ENCODE peak calls at places on chromosomes 7 and 10, in seven cellular contexts. One of them, this sample, is unnamed.

GRCh38 chr10:57849726-57850357 is 417.9 kb downstream of the IPMK start:
- DNase-seq in cardiac fibroblast: peak
- DNase-seq in fibroblast of lung: no peak
- DNase-seq in RWPE2: no peak
- DNase-seq in foreskin fibroblast: peak
- DNase-seq in astrocyte of the cerebellum: peak
- DNase-seq in brain microvascular endothelial cell: no peak
- DNase-seq in this sample: no peak

GRCh38 chr7:99563650-99564049 is 5.2 kb downstream of the ZNF655 start:
- DNase-seq in cardiac fibroblast: peak
- DNase-seq in fibroblast of lung: peak
- DNase-seq in RWPE2: peak
- DNase-seq in foreskin fibroblast: peak
- DNase-seq in astrocyte of the cerebellum: peak
- DNase-seq in brain microvascular endothelial cell: peak
- DNase-seq in this sample: no peak

GRCh38 chr10:70866424-70866823 is 21.9 kb downstream of the PCBD1 start:
- DNase-seq in cardiac fibroblast: peak
- DNase-seq in fibroblast of lung: peak
- DNase-seq in RWPE2: no peak
- DNase-seq in foreskin fibroblast: no peak
- DNase-seq in astrocyte of the cerebellum: no peak
- DNase-seq in brain microvascular endothelial cell: peak
- DNase-seq in this sample: no peak

GRCh38 chr10:49600046-49600445 is 10.1 kb upstream of the SLC18A3 start:
- DNase-seq in cardiac fibroblast: no peak
- DNase-seq in fibroblast of lung: no peak
- DNase-seq in RWPE2: no peak
- DNase-seq in foreskin fibroblast: no peak
- DNase-seq in astrocyte of the cerebellum: no peak
- DNase-seq in brain microvascular endothelial cell: no peak
- DNase-seq in this sample: no peak

GRCh38 chr7:2821842-2822507 is 22.1 kb downstream of the GNA12 start:
- DNase-seq in cardiac fibroblast: peak
- DNase-seq in fibroblast of lung: peak
- DNase-seq in RWPE2: peak
- DNase-seq in foreskin fibroblast: peak
- DNase-seq in astrocyte of the cerebellum: no peak
- DNase-seq in brain microvascular endothelial cell: peak
- DNase-seq in this sample: no peak

GRCh38 chr7:105673367-105674188 is 92.3 kb upstream of the EFCAB10 start:
- DNase-seq in cardiac fibroblast: no peak
- DNase-seq in fibroblast of lung: peak
- DNase-seq in RWPE2: no peak
- DNase-seq in foreskin fibroblast: no peak
- DNase-seq in astrocyte of the cerebellum: no peak
- DNase-seq in brain microvascular endothelial cell: no peak
- DNase-seq in this sample: peak

GRCh38 chr10:123458933-123459332 is 207.2 kb upstream of the GPR26 start:
- DNase-seq in cardiac fibroblast: no peak
- DNase-seq in fibroblast of lung: no peak
- DNase-seq in RWPE2: no peak
- DNase-seq in foreskin fibroblast: no peak
- DNase-seq in astrocyte of the cerebellum: no peak
- DNase-seq in brain microvascular endothelial cell: no peak
- DNase-seq in this sample: no peak

GRCh38 chr7:88141025-88141424 is 78.8 kb downstream of the SRI start:
- DNase-seq in cardiac fibroblast: no peak
- DNase-seq in fibroblast of lung: peak
- DNase-seq in RWPE2: no peak
- DNase-seq in foreskin fibroblast: no peak
- DNase-seq in astrocyte of the cerebellum: no peak
- DNase-seq in brain microvascular endothelial cell: no peak
- DNase-seq in this sample: no peak

GRCh38 chr7:4715385-4715770 is 33.3 kb downstream of the FOXK1 start:
- DNase-seq in cardiac fibroblast: peak
- DNase-seq in fibroblast of lung: peak
- DNase-seq in RWPE2: no peak
- DNase-seq in foreskin fibroblast: peak
- DNase-seq in astrocyte of the cerebellum: peak
- DNase-seq in brain microvascular endothelial cell: peak
- DNase-seq in this sample: no peak

GRCh38 chr7:98900815-98901214 is 22.5 kb downstream of the TRRAP start:
- DNase-seq in cardiac fibroblast: no peak
- DNase-seq in fibroblast of lung: no peak
- DNase-seq in RWPE2: no peak
- DNase-seq in foreskin fibroblast: no peak
- DNase-seq in astrocyte of the cerebellum: no peak
- DNase-seq in brain microvascular endothelial cell: no peak
- DNase-seq in this sample: no peak

GRCh38 chr10:100749309-100750217 is 4.2 kb downstream of the PAX2 start:
- DNase-seq in cardiac fibroblast: no peak
- DNase-seq in fibroblast of lung: no peak
- DNase-seq in RWPE2: no peak
- DNase-seq in foreskin fibroblast: no peak
- DNase-seq in astrocyte of the cerebellum: no peak
- DNase-seq in brain microvascular endothelial cell: no peak
- DNase-seq in this sample: no peak

GRCh38 chr10:30002438-30003266 is 56.7 kb downstream of the JCAD start:
- DNase-seq in cardiac fibroblast: peak
- DNase-seq in fibroblast of lung: peak
- DNase-seq in RWPE2: peak
- DNase-seq in foreskin fibroblast: peak
- DNase-seq in astrocyte of the cerebellum: peak
- DNase-seq in brain microvascular endothelial cell: peak
- DNase-seq in this sample: no peak

GRCh38 chr10:100980327-100981110 is 6.8 kb downstream of the MRPL43 start:
- DNase-seq in cardiac fibroblast: no peak
- DNase-seq in fibroblast of lung: no peak
- DNase-seq in RWPE2: no peak
- DNase-seq in foreskin fibroblast: no peak
- DNase-seq in astrocyte of the cerebellum: no peak
- DNase-seq in brain microvascular endothelial cell: no peak
- DNase-seq in this sample: peak

GRCh38 chr10:76309744-76310441 is 878.5 kb downstream of the LRMDA start:
- DNase-seq in cardiac fibroblast: peak
- DNase-seq in fibroblast of lung: peak
- DNase-seq in RWPE2: no peak
- DNase-seq in foreskin fibroblast: no peak
- DNase-seq in astrocyte of the cerebellum: peak
- DNase-seq in brain microvascular endothelial cell: no peak
- DNase-seq in this sample: no peak

GRCh38 chr7:74379938-74380337 is 73.8 kb upstream of the GTF2IRD1 start:
- DNase-seq in cardiac fibroblast: no peak
- DNase-seq in fibroblast of lung: no peak
- DNase-seq in RWPE2: no peak
- DNase-seq in foreskin fibroblast: no peak
- DNase-seq in astrocyte of the cerebellum: no peak
- DNase-seq in brain microvascular endothelial cell: no peak
- DNase-seq in this sample: no peak

GRCh38 chr7:100897111-100897608 is 1.5 kb upstream of the ACHE start:
- DNase-seq in cardiac fibroblast: no peak
- DNase-seq in fibroblast of lung: no peak
- DNase-seq in RWPE2: no peak
- DNase-seq in foreskin fibroblast: peak
- DNase-seq in astrocyte of the cerebellum: no peak
- DNase-seq in brain microvascular endothelial cell: no peak
- DNase-seq in this sample: no peak

GRCh38 chr10:93758911-93759410 is 1.2 kb downstream of the LGI1 start:
- DNase-seq in cardiac fibroblast: no peak
- DNase-seq in fibroblast of lung: no peak
- DNase-seq in RWPE2: no peak
- DNase-seq in foreskin fibroblast: peak
- DNase-seq in astrocyte of the cerebellum: no peak
- DNase-seq in brain microvascular endothelial cell: no peak
- DNase-seq in this sample: no peak

GRCh38 chr10:110008518-110009339 is 945 bp downstream of the ADD3 start:
- DNase-seq in cardiac fibroblast: no peak
- DNase-seq in fibroblast of lung: no peak
- DNase-seq in RWPE2: no peak
- DNase-seq in foreskin fibroblast: peak
- DNase-seq in astrocyte of the cerebellum: no peak
- DNase-seq in brain microvascular endothelial cell: no peak
- DNase-seq in this sample: no peak

GRCh38 chr10:124632566-124632965 is 111.6 kb downstream of the FAM53B start:
- DNase-seq in cardiac fibroblast: no peak
- DNase-seq in fibroblast of lung: no peak
- DNase-seq in RWPE2: no peak
- DNase-seq in foreskin fibroblast: no peak
- DNase-seq in astrocyte of the cerebellum: no peak
- DNase-seq in brain microvascular endothelial cell: no peak
- DNase-seq in this sample: no peak

GRCh38 chr10:59708816-59709471 is 706 bp downstream of the SLC16A9 start:
- DNase-seq in cardiac fibroblast: peak
- DNase-seq in fibroblast of lung: peak
- DNase-seq in RWPE2: no peak
- DNase-seq in foreskin fibroblast: peak
- DNase-seq in astrocyte of the cerebellum: no peak
- DNase-seq in brain microvascular endothelial cell: no peak
- DNase-seq in this sample: no peak

GRCh38 chr7:157483971-157484410 is 147.2 kb downstream of the DNAJB6 start:
- DNase-seq in cardiac fibroblast: no peak
- DNase-seq in fibroblast of lung: no peak
- DNase-seq in RWPE2: no peak
- DNase-seq in foreskin fibroblast: no peak
- DNase-seq in astrocyte of the cerebellum: no peak
- DNase-seq in brain microvascular endothelial cell: no peak
- DNase-seq in this sample: no peak

GRCh38 chr10:45624724-45625123 is 47.8 kb downstream of the ZFAND4 start:
- DNase-seq in cardiac fibroblast: no peak
- DNase-seq in fibroblast of lung: no peak
- DNase-seq in RWPE2: no peak
- DNase-seq in foreskin fibroblast: no peak
- DNase-seq in astrocyte of the cerebellum: no peak
- DNase-seq in brain microvascular endothelial cell: no peak
- DNase-seq in this sample: no peak

GRCh38 chr10:58399410-58399809 is 14.2 kb downstream of the TFAM start:
- DNase-seq in cardiac fibroblast: peak
- DNase-seq in fibroblast of lung: peak
- DNase-seq in RWPE2: no peak
- DNase-seq in foreskin fibroblast: peak
- DNase-seq in astrocyte of the cerebellum: no peak
- DNase-seq in brain microvascular endothelial cell: no peak
- DNase-seq in this sample: no peak

GRCh38 chr10:129831150-129831549 is 132.9 kb downstream of the EBF3 start:
- DNase-seq in cardiac fibroblast: no peak
- DNase-seq in fibroblast of lung: no peak
- DNase-seq in RWPE2: no peak
- DNase-seq in foreskin fibroblast: no peak
- DNase-seq in astrocyte of the cerebellum: no peak
- DNase-seq in brain microvascular endothelial cell: no peak
- DNase-seq in this sample: no peak
- TF ChIP-seq CTCF in cardiac fibroblast: no peak
- TF ChIP-seq CTCF in fibroblast of lung: no peak
- TF ChIP-seq CTCF in RWPE2: no peak
- TF ChIP-seq CTCF in foreskin fibroblast: no peak
- TF ChIP-seq CTCF in astrocyte of the cerebellum: no peak
- TF ChIP-seq CTCF in brain microvascular endothelial cell: no peak
- TF ChIP-seq CTCF in this sample: no peak

GRCh38 chr7:12490941-12491340 is 79.6 kb upstream of the SCIN start:
- DNase-seq in cardiac fibroblast: no peak
- DNase-seq in fibroblast of lung: no peak
- DNase-seq in RWPE2: no peak
- DNase-seq in foreskin fibroblast: no peak
- DNase-seq in astrocyte of the cerebellum: no peak
- DNase-seq in brain microvascular endothelial cell: no peak
- DNase-seq in this sample: no peak

GRCh38 chr7:12491526-12491925 is 79.0 kb upstream of the SCIN start:
- DNase-seq in cardiac fibroblast: no peak
- DNase-seq in fibroblast of lung: no peak
- DNase-seq in RWPE2: no peak
- DNase-seq in foreskin fibroblast: peak
- DNase-seq in astrocyte of the cerebellum: no peak
- DNase-seq in brain microvascular endothelial cell: no peak
- DNase-seq in this sample: no peak

GRCh38 chr7:12493866-12494265 is 76.7 kb upstream of the SCIN start:
- DNase-seq in cardiac fibroblast: no peak
- DNase-seq in fibroblast of lung: peak
- DNase-seq in RWPE2: no peak
- DNase-seq in foreskin fibroblast: no peak
- DNase-seq in astrocyte of the cerebellum: no peak
- DNase-seq in brain microvascular endothelial cell: no peak
- DNase-seq in this sample: no peak

GRCh38 chr7:12493407-12493806 is 77.1 kb upstream of the SCIN start:
- DNase-seq in cardiac fibroblast: peak
- DNase-seq in fibroblast of lung: peak
- DNase-seq in RWPE2: no peak
- DNase-seq in foreskin fibroblast: peak
- DNase-seq in astrocyte of the cerebellum: no peak
- DNase-seq in brain microvascular endothelial cell: peak
- DNase-seq in this sample: no peak

DNA sequence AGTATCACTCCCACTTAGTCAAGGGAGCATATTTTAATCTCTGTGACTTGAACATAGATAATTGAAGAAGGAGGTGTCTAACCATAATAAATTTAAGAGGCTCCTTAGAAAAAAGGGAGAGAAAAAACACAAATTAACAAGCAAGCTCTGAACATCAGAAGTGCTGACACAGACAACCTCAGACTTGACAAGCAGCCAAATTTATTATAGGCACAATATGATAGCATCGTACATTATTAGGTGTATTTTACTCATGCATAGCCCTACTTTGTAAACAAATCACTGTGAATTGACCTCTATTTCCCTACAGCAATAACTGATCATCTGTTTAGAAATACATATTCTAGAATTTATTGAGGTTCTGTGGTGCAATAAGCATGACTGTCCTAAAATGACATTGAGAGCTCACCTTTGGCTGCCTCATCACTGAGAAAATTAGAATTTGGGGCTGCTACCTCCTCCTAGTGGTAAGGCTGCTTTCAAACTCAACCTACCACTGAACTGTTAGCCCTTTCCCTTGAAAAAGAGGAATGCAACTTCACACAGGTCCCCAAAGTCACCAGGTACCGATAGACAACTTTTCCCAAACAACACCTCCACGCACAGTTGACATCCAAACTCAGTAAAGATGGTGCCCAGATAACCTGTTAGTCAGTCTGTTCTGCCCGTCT is 76.0 kb upstream of the SCIN start:
- DNase-seq in cardiac fibroblast: no peak
- DNase-seq in fibroblast of lung: no peak
- DNase-seq in RWPE2: no peak
- DNase-seq in foreskin fibroblast: no peak
- DNase-seq in astrocyte of the cerebellum: no peak
- DNase-seq in brain microvascular endothelial cell: no peak
- DNase-seq in this sample: no peak
- TF ChIP-seq CTCF in cardiac fibroblast: peak
- TF ChIP-seq CTCF in fibroblast of lung: no peak
- TF ChIP-seq CTCF in RWPE2: no peak
- TF ChIP-seq CTCF in foreskin fibroblast: no peak
- TF ChIP-seq CTCF in astrocyte of the cerebellum: no peak
- TF ChIP-seq CTCF in brain microvascular endothelial cell: peak
- TF ChIP-seq CTCF in this sample: no peak

GRCh38 chr10:113002449-113002777 is 52.4 kb downstream of the TCF7L2 start:
- DNase-seq in cardiac fibroblast: no peak
- DNase-seq in fibroblast of lung: no peak
- DNase-seq in RWPE2: no peak
- DNase-seq in foreskin fibroblast: no peak
- DNase-seq in astrocyte of the cerebellum: no peak
- DNase-seq in brain microvascular endothelial cell: no peak
- DNase-seq in this sample: no peak
- TF ChIP-seq CTCF in cardiac fibroblast: no peak
- TF ChIP-seq CTCF in fibroblast of lung: no peak
- TF ChIP-seq CTCF in RWPE2: no peak
- TF ChIP-seq CTCF in foreskin fibroblast: no peak
- TF ChIP-seq CTCF in astrocyte of the cerebellum: no peak
- TF ChIP-seq CTCF in brain microvascular endothelial cell: no peak
- TF ChIP-seq CTCF in this sample: no peak

GRCh38 chr7:128010392-128011078 is 20.7 kb downstream of the LRRC4 start:
- DNase-seq in cardiac fibroblast: no peak
- DNase-seq in fibroblast of lung: no peak
- DNase-seq in RWPE2: no peak
- DNase-seq in foreskin fibroblast: no peak
- DNase-seq in astrocyte of the cerebellum: no peak
- DNase-seq in brain microvascular endothelial cell: no peak
- DNase-seq in this sample: no peak
- TF ChIP-seq CTCF in cardiac fibroblast: peak
- TF ChIP-seq CTCF in fibroblast of lung: no peak
- TF ChIP-seq CTCF in RWPE2: no peak
- TF ChIP-seq CTCF in foreskin fibroblast: no peak
- TF ChIP-seq CTCF in astrocyte of the cerebellum: peak
- TF ChIP-seq CTCF in brain microvascular endothelial cell: peak
- TF ChIP-seq CTCF in this sample: peak